ENCODE peak calls at places on chromosome 15, in nine cellular contexts. One of them, this sample, is unnamed.

GRCh38 chr15:35886765-35887164 is 340.8 kb upstream of the DPH6 start:
- DNase-seq in stimulated activated CD4-positive, alpha-beta T cell treated with anti-CD3 and anti-CD28 coated beads, Interleukin-15, amount 100 ng/mL, for 1 hour: no peak
- DNase-seq in CD8-positive, alpha-beta memory T cell: no peak
- DNase-seq in WTC11: no peak
- DNase-seq in NCI-H1092 treated with DMSO at 0.1 percent for 48 hours: no peak
- DNase-seq in pancreas: no peak
- DNase-seq in endothelial cell: no peak
- DNase-seq in stimulated activated effector memory CD8-positive, alpha-beta T cell treated with anti-CD3 and anti-CD28 coated beads, Interleukin-12 subunit alpha, Interleukin-12 subunit beta, amount 100 ng/mL, for 72 hours: no peak
- DNase-seq in IMR-90: peak
- DNase-seq in this sample: no peak

GRCh38 chr15:42002333-42002732 is 18.5 kb downstream of the PLA2G4E start:
- DNase-seq in NCI-H1092 treated with DMSO at 0.1 percent for 48 hours: no peak
- DNase-seq in pancreas: no peak
- DNase-seq in WTC11: no peak
- DNase-seq in endothelial cell: no peak
- DNase-seq in stimulated activated CD4-positive, alpha-beta T cell treated with anti-CD3 and anti-CD28 coated beads, Interleukin-15, amount 100 ng/mL, for 1 hour: no peak
- DNase-seq in IMR-90: no peak
- DNase-seq in CD8-positive, alpha-beta memory T cell: no peak
- DNase-seq in stimulated activated effector memory CD8-positive, alpha-beta T cell treated with anti-CD3 and anti-CD28 coated beads, Interleukin-12 subunit alpha, Interleukin-12 subunit beta, amount 100 ng/mL, for 72 hours: no peak
- DNase-seq in this sample: no peak

GRCh38 chr15:52417501-52417900 is 111.2 kb downstream of the MYO5A start:
- DNase-seq in WTC11: no peak
- DNase-seq in stimulated activated CD4-positive, alpha-beta T cell treated with anti-CD3 and anti-CD28 coated beads, Interleukin-15, amount 100 ng/mL, for 1 hour: no peak
- DNase-seq in endothelial cell: no peak
- DNase-seq in NCI-H1092 treated with DMSO at 0.1 percent for 48 hours: no peak
- DNase-seq in CD8-positive, alpha-beta memory T cell: no peak
- DNase-seq in pancreas: no peak
- DNase-seq in stimulated activated effector memory CD8-positive, alpha-beta T cell treated with anti-CD3 and anti-CD28 coated beads, Interleukin-12 subunit alpha, Interleukin-12 subunit beta, amount 100 ng/mL, for 72 hours: no peak
- DNase-seq in IMR-90: peak
- DNase-seq in this sample: no peak

GRCh38 chr15:90000175-90000923 is 775 bp upstream of the ZNF710 start:
- DNase-seq in stimulated activated effector memory CD8-positive, alpha-beta T cell treated with anti-CD3 and anti-CD28 coated beads, Interleukin-12 subunit alpha, Interleukin-12 subunit beta, amount 100 ng/mL, for 72 hours: no peak
- DNase-seq in CD8-positive, alpha-beta memory T cell: no peak
- DNase-seq in stimulated activated CD4-positive, alpha-beta T cell treated with anti-CD3 and anti-CD28 coated beads, Interleukin-15, amount 100 ng/mL, for 1 hour: no peak
- DNase-seq in NCI-H1092 treated with DMSO at 0.1 percent for 48 hours: peak
- DNase-seq in WTC11: peak
- DNase-seq in IMR-90: peak
- DNase-seq in endothelial cell: peak
- DNase-seq in pancreas: peak
- DNase-seq in this sample: no peak

GRCh38 chr15:51341366-51342248 is at the start of gene GLDN:
- DNase-seq in endothelial cell: peak
- DNase-seq in stimulated activated effector memory CD8-positive, alpha-beta T cell treated with anti-CD3 and anti-CD28 coated beads, Interleukin-12 subunit alpha, Interleukin-12 subunit beta, amount 100 ng/mL, for 72 hours: no peak
- DNase-seq in CD8-positive, alpha-beta memory T cell: no peak
- DNase-seq in WTC11: peak
- DNase-seq in stimulated activated CD4-positive, alpha-beta T cell treated with anti-CD3 and anti-CD28 coated beads, Interleukin-15, amount 100 ng/mL, for 1 hour: no peak
- DNase-seq in pancreas: no peak
- DNase-seq in IMR-90: peak
- DNase-seq in NCI-H1092 treated with DMSO at 0.1 percent for 48 hours: peak
- DNase-seq in this sample: no peak

GRCh38 chr15:36506733-36507356 is 72.6 kb upstream of the CDIN1 start:
- DNase-seq in endothelial cell: no peak
- DNase-seq in IMR-90: no peak
- DNase-seq in WTC11: no peak
- DNase-seq in pancreas: peak
- DNase-seq in stimulated activated CD4-positive, alpha-beta T cell treated with anti-CD3 and anti-CD28 coated beads, Interleukin-15, amount 100 ng/mL, for 1 hour: no peak
- DNase-seq in stimulated activated effector memory CD8-positive, alpha-beta T cell treated with anti-CD3 and anti-CD28 coated beads, Interleukin-12 subunit alpha, Interleukin-12 subunit beta, amount 100 ng/mL, for 72 hours: no peak
- DNase-seq in NCI-H1092 treated with DMSO at 0.1 percent for 48 hours: no peak
- DNase-seq in CD8-positive, alpha-beta memory T cell: no peak
- DNase-seq in this sample: no peak

GRCh38 chr15:93708721-93709120 is 522.6 kb upstream of the MCTP2 start:
- DNase-seq in endothelial cell: no peak
- DNase-seq in stimulated activated effector memory CD8-positive, alpha-beta T cell treated with anti-CD3 and anti-CD28 coated beads, Interleukin-12 subunit alpha, Interleukin-12 subunit beta, amount 100 ng/mL, for 72 hours: no peak
- DNase-seq in NCI-H1092 treated with DMSO at 0.1 percent for 48 hours: no peak
- DNase-seq in CD8-positive, alpha-beta memory T cell: no peak
- DNase-seq in pancreas: no peak
- DNase-seq in IMR-90: no peak
- DNase-seq in WTC11: no peak
- DNase-seq in stimulated activated CD4-positive, alpha-beta T cell treated with anti-CD3 and anti-CD28 coated beads, Interleukin-15, amount 100 ng/mL, for 1 hour: no peak
- DNase-seq in this sample: no peak

GRCh38 chr15:23594252-23594770 is 28.8 kb downstream of the MKRN3 start:
- DNase-seq in pancreas: no peak
- DNase-seq in IMR-90: no peak
- DNase-seq in CD8-positive, alpha-beta memory T cell: no peak
- DNase-seq in stimulated activated CD4-positive, alpha-beta T cell treated with anti-CD3 and anti-CD28 coated beads, Interleukin-15, amount 100 ng/mL, for 1 hour: no peak
- DNase-seq in endothelial cell: no peak
- DNase-seq in WTC11: no peak
- DNase-seq in NCI-H1092 treated with DMSO at 0.1 percent for 48 hours: no peak
- DNase-seq in stimulated activated effector memory CD8-positive, alpha-beta T cell treated with anti-CD3 and anti-CD28 coated beads, Interleukin-12 subunit alpha, Interleukin-12 subunit beta, amount 100 ng/mL, for 72 hours: no peak
- DNase-seq in this sample: no peak

GRCh38 chr15:94743668-94744067 is 512.3 kb downstream of the MCTP2 start:
- DNase-seq in CD8-positive, alpha-beta memory T cell: no peak
- DNase-seq in NCI-H1092 treated with DMSO at 0.1 percent for 48 hours: no peak
- DNase-seq in endothelial cell: no peak
- DNase-seq in WTC11: no peak
- DNase-seq in stimulated activated effector memory CD8-positive, alpha-beta T cell treated with anti-CD3 and anti-CD28 coated beads, Interleukin-12 subunit alpha, Interleukin-12 subunit beta, amount 100 ng/mL, for 72 hours: no peak
- DNase-seq in IMR-90: no peak
- DNase-seq in pancreas: no peak
- DNase-seq in stimulated activated CD4-positive, alpha-beta T cell treated with anti-CD3 and anti-CD28 coated beads, Interleukin-15, amount 100 ng/mL, for 1 hour: no peak
- DNase-seq in this sample: peak

GRCh38 chr15:42457445-42458442 is 33.2 kb downstream of the ZNF106 start:
- DNase-seq in endothelial cell: peak
- DNase-seq in stimulated activated CD4-positive, alpha-beta T cell treated with anti-CD3 and anti-CD28 coated beads, Interleukin-15, amount 100 ng/mL, for 1 hour: no peak
- DNase-seq in pancreas: peak
- DNase-seq in stimulated activated effector memory CD8-positive, alpha-beta T cell treated with anti-CD3 and anti-CD28 coated beads, Interleukin-12 subunit alpha, Interleukin-12 subunit beta, amount 100 ng/mL, for 72 hours: no peak
- DNase-seq in WTC11: peak
- DNase-seq in NCI-H1092 treated with DMSO at 0.1 percent for 48 hours: no peak
- DNase-seq in IMR-90: peak
- DNase-seq in CD8-positive, alpha-beta memory T cell: no peak
- DNase-seq in this sample: no peak

GRCh38 chr15:74120426-74120825 is 10.0 kb upstream of the ISLR2 start:
- DNase-seq in stimulated activated CD4-positive, alpha-beta T cell treated with anti-CD3 and anti-CD28 coated beads, Interleukin-15, amount 100 ng/mL, for 1 hour: no peak
- DNase-seq in CD8-positive, alpha-beta memory T cell: no peak
- DNase-seq in IMR-90: no peak
- DNase-seq in NCI-H1092 treated with DMSO at 0.1 percent for 48 hours: no peak
- DNase-seq in WTC11: no peak
- DNase-seq in pancreas: no peak
- DNase-seq in stimulated activated effector memory CD8-positive, alpha-beta T cell treated with anti-CD3 and anti-CD28 coated beads, Interleukin-12 subunit alpha, Interleukin-12 subunit beta, amount 100 ng/mL, for 72 hours: no peak
- DNase-seq in endothelial cell: no peak
- DNase-seq in this sample: no peak

GRCh38 chr15:99123706-99124451 is 19.0 kb downstream of the SYNM start:
- DNase-seq in NCI-H1092 treated with DMSO at 0.1 percent for 48 hours: no peak
- DNase-seq in stimulated activated effector memory CD8-positive, alpha-beta T cell treated with anti-CD3 and anti-CD28 coated beads, Interleukin-12 subunit alpha, Interleukin-12 subunit beta, amount 100 ng/mL, for 72 hours: no peak
- DNase-seq in CD8-positive, alpha-beta memory T cell: no peak
- DNase-seq in WTC11: no peak
- DNase-seq in endothelial cell: peak
- DNase-seq in stimulated activated CD4-positive, alpha-beta T cell treated with anti-CD3 and anti-CD28 coated beads, Interleukin-15, amount 100 ng/mL, for 1 hour: no peak
- DNase-seq in pancreas: peak
- DNase-seq in IMR-90: peak
- DNase-seq in this sample: peak

GRCh38 chr15:62307551-62307950 is 142.5 kb upstream of the C2CD4B start:
- DNase-seq in WTC11: no peak
- DNase-seq in IMR-90: peak
- DNase-seq in NCI-H1092 treated with DMSO at 0.1 percent for 48 hours: no peak
- DNase-seq in stimulated activated CD4-positive, alpha-beta T cell treated with anti-CD3 and anti-CD28 coated beads, Interleukin-15, amount 100 ng/mL, for 1 hour: no peak
- DNase-seq in CD8-positive, alpha-beta memory T cell: no peak
- DNase-seq in endothelial cell: no peak
- DNase-seq in stimulated activated effector memory CD8-positive, alpha-beta T cell treated with anti-CD3 and anti-CD28 coated beads, Interleukin-12 subunit alpha, Interleukin-12 subunit beta, amount 100 ng/mL, for 72 hours: no peak
- DNase-seq in pancreas: no peak
- DNase-seq in this sample: peak

GRCh38 chr15:43441316-43441715 is 51.6 kb downstream of the TP53BP1 start:
- DNase-seq in IMR-90: peak
- DNase-seq in endothelial cell: no peak
- DNase-seq in stimulated activated CD4-positive, alpha-beta T cell treated with anti-CD3 and anti-CD28 coated beads, Interleukin-15, amount 100 ng/mL, for 1 hour: no peak
- DNase-seq in CD8-positive, alpha-beta memory T cell: no peak
- DNase-seq in WTC11: no peak
- DNase-seq in pancreas: no peak
- DNase-seq in NCI-H1092 treated with DMSO at 0.1 percent for 48 hours: no peak
- DNase-seq in stimulated activated effector memory CD8-positive, alpha-beta T cell treated with anti-CD3 and anti-CD28 coated beads, Interleukin-12 subunit alpha, Interleukin-12 subunit beta, amount 100 ng/mL, for 72 hours: no peak
- DNase-seq in this sample: no peak

GRCh38 chr15:36645106-36645505 is 65.7 kb downstream of the CDIN1 start:
- DNase-seq in WTC11: no peak
- DNase-seq in pancreas: no peak
- DNase-seq in stimulated activated effector memory CD8-positive, alpha-beta T cell treated with anti-CD3 and anti-CD28 coated beads, Interleukin-12 subunit alpha, Interleukin-12 subunit beta, amount 100 ng/mL, for 72 hours: no peak
- DNase-seq in IMR-90: peak
- DNase-seq in endothelial cell: no peak
- DNase-seq in stimulated activated CD4-positive, alpha-beta T cell treated with anti-CD3 and anti-CD28 coated beads, Interleukin-15, amount 100 ng/mL, for 1 hour: no peak
- DNase-seq in CD8-positive, alpha-beta memory T cell: no peak
- DNase-seq in NCI-H1092 treated with DMSO at 0.1 percent for 48 hours: no peak
- DNase-seq in this sample: no peak

GRCh38 chr15:63006032-63006878 is 36.3 kb upstream of the TPM1 start:
- DNase-seq in endothelial cell: no peak
- DNase-seq in IMR-90: no peak
- DNase-seq in WTC11: no peak
- DNase-seq in CD8-positive, alpha-beta memory T cell: no peak
- DNase-seq in stimulated activated effector memory CD8-positive, alpha-beta T cell treated with anti-CD3 and anti-CD28 coated beads, Interleukin-12 subunit alpha, Interleukin-12 subunit beta, amount 100 ng/mL, for 72 hours: no peak
- DNase-seq in stimulated activated CD4-positive, alpha-beta T cell treated with anti-CD3 and anti-CD28 coated beads, Interleukin-15, amount 100 ng/mL, for 1 hour: no peak
- DNase-seq in NCI-H1092 treated with DMSO at 0.1 percent for 48 hours: no peak
- DNase-seq in pancreas: no peak
- DNase-seq in this sample: peak

GRCh38 chr15:89187301-89187700 is 34.1 kb downstream of the RLBP1 start:
- DNase-seq in NCI-H1092 treated with DMSO at 0.1 percent for 48 hours: no peak
- DNase-seq in pancreas: no peak
- DNase-seq in IMR-90: no peak
- DNase-seq in endothelial cell: no peak
- DNase-seq in WTC11: no peak
- DNase-seq in stimulated activated CD4-positive, alpha-beta T cell treated with anti-CD3 and anti-CD28 coated beads, Interleukin-15, amount 100 ng/mL, for 1 hour: no peak
- DNase-seq in CD8-positive, alpha-beta memory T cell: no peak
- DNase-seq in stimulated activated effector memory CD8-positive, alpha-beta T cell treated with anti-CD3 and anti-CD28 coated beads, Interleukin-12 subunit alpha, Interleukin-12 subunit beta, amount 100 ng/mL, for 72 hours: no peak
- DNase-seq in this sample: no peak

GRCh38 chr15:47750030-47750739 is 32.9 kb downstream of the SEMA6D start:
- DNase-seq in stimulated activated CD4-positive, alpha-beta T cell treated with anti-CD3 and anti-CD28 coated beads, Interleukin-15, amount 100 ng/mL, for 1 hour: no peak
- DNase-seq in CD8-positive, alpha-beta memory T cell: no peak
- DNase-seq in IMR-90: peak
- DNase-seq in pancreas: no peak
- DNase-seq in endothelial cell: no peak
- DNase-seq in NCI-H1092 treated with DMSO at 0.1 percent for 48 hours: no peak
- DNase-seq in stimulated activated effector memory CD8-positive, alpha-beta T cell treated with anti-CD3 and anti-CD28 coated beads, Interleukin-12 subunit alpha, Interleukin-12 subunit beta, amount 100 ng/mL, for 72 hours: no peak
- DNase-seq in WTC11: no peak
- DNase-seq in this sample: peak

GRCh38 chr15:85624241-85624855 is 170.4 kb downstream of the KLHL25 start:
- DNase-seq in stimulated activated CD4-positive, alpha-beta T cell treated with anti-CD3 and anti-CD28 coated beads, Interleukin-15, amount 100 ng/mL, for 1 hour: no peak
- DNase-seq in CD8-positive, alpha-beta memory T cell: no peak
- DNase-seq in pancreas: no peak
- DNase-seq in endothelial cell: no peak
- DNase-seq in WTC11: no peak
- DNase-seq in IMR-90: no peak
- DNase-seq in NCI-H1092 treated with DMSO at 0.1 percent for 48 hours: no peak
- DNase-seq in stimulated activated effector memory CD8-positive, alpha-beta T cell treated with anti-CD3 and anti-CD28 coated beads, Interleukin-12 subunit alpha, Interleukin-12 subunit beta, amount 100 ng/mL, for 72 hours: no peak
- DNase-seq in this sample: no peak

GRCh38 chr15:39430389-39430788 is 150.5 kb upstream of the THBS1 start:
- DNase-seq in WTC11: no peak
- DNase-seq in NCI-H1092 treated with DMSO at 0.1 percent for 48 hours: no peak
- DNase-seq in endothelial cell: no peak
- DNase-seq in pancreas: no peak
- DNase-seq in IMR-90: no peak
- DNase-seq in stimulated activated effector memory CD8-positive, alpha-beta T cell treated with anti-CD3 and anti-CD28 coated beads, Interleukin-12 subunit alpha, Interleukin-12 subunit beta, amount 100 ng/mL, for 72 hours: no peak
- DNase-seq in stimulated activated CD4-positive, alpha-beta T cell treated with anti-CD3 and anti-CD28 coated beads, Interleukin-15, amount 100 ng/mL, for 1 hour: no peak
- DNase-seq in CD8-positive, alpha-beta memory T cell: no peak
- DNase-seq in this sample: no peak

GRCh38 chr15:100183921-100184480 is 157.8 kb downstream of the ADAMTS17 start:
- DNase-seq in stimulated activated CD4-positive, alpha-beta T cell treated with anti-CD3 and anti-CD28 coated beads, Interleukin-15, amount 100 ng/mL, for 1 hour: no peak
- DNase-seq in pancreas: no peak
- DNase-seq in CD8-positive, alpha-beta memory T cell: no peak
- DNase-seq in WTC11: no peak
- DNase-seq in stimulated activated effector memory CD8-positive, alpha-beta T cell treated with anti-CD3 and anti-CD28 coated beads, Interleukin-12 subunit alpha, Interleukin-12 subunit beta, amount 100 ng/mL, for 72 hours: no peak
- DNase-seq in NCI-H1092 treated with DMSO at 0.1 percent for 48 hours: no peak
- DNase-seq in endothelial cell: no peak
- DNase-seq in IMR-90: no peak
- DNase-seq in this sample: no peak

GRCh38 chr15:27123808-27124207 is 152.8 kb downstream of the GABRG3 start:
- DNase-seq in IMR-90: no peak
- DNase-seq in stimulated activated CD4-positive, alpha-beta T cell treated with anti-CD3 and anti-CD28 coated beads, Interleukin-15, amount 100 ng/mL, for 1 hour: no peak
- DNase-seq in CD8-positive, alpha-beta memory T cell: no peak
- DNase-seq in WTC11: no peak
- DNase-seq in stimulated activated effector memory CD8-positive, alpha-beta T cell treated with anti-CD3 and anti-CD28 coated beads, Interleukin-12 subunit alpha, Interleukin-12 subunit beta, amount 100 ng/mL, for 72 hours: no peak
- DNase-seq in endothelial cell: no peak
- DNase-seq in NCI-H1092 treated with DMSO at 0.1 percent for 48 hours: no peak
- DNase-seq in pancreas: no peak
- DNase-seq in this sample: no peak

GRCh38 chr15:95307115-95307514 is 1023.4 kb upstream of the NR2F2 start:
- DNase-seq in pancreas: no peak
- DNase-seq in endothelial cell: no peak
- DNase-seq in stimulated activated effector memory CD8-positive, alpha-beta T cell treated with anti-CD3 and anti-CD28 coated beads, Interleukin-12 subunit alpha, Interleukin-12 subunit beta, amount 100 ng/mL, for 72 hours: no peak
- DNase-seq in stimulated activated CD4-positive, alpha-beta T cell treated with anti-CD3 and anti-CD28 coated beads, Interleukin-15, amount 100 ng/mL, for 1 hour: no peak
- DNase-seq in CD8-positive, alpha-beta memory T cell: no peak
- DNase-seq in NCI-H1092 treated with DMSO at 0.1 percent for 48 hours: no peak
- DNase-seq in WTC11: no peak
- DNase-seq in IMR-90: no peak
- DNase-seq in this sample: no peak

GRCh38 chr15:76059320-76060097 is at the start of gene TMEM266:
- DNase-seq in endothelial cell: peak
- DNase-seq in pancreas: peak
- DNase-seq in IMR-90: peak
- DNase-seq in CD8-positive, alpha-beta memory T cell: no peak
- DNase-seq in WTC11: peak
- DNase-seq in stimulated activated CD4-positive, alpha-beta T cell treated with anti-CD3 and anti-CD28 coated beads, Interleukin-15, amount 100 ng/mL, for 1 hour: no peak
- DNase-seq in NCI-H1092 treated with DMSO at 0.1 percent for 48 hours: peak
- DNase-seq in stimulated activated effector memory CD8-positive, alpha-beta T cell treated with anti-CD3 and anti-CD28 coated beads, Interleukin-12 subunit alpha, Interleukin-12 subunit beta, amount 100 ng/mL, for 72 hours: peak
- DNase-seq in this sample: no peak

GRCh38 chr15:57881361-57881760 is 174.8 kb downstream of the POLR2M start:
- DNase-seq in pancreas: no peak
- DNase-seq in WTC11: no peak
- DNase-seq in NCI-H1092 treated with DMSO at 0.1 percent for 48 hours: no peak
- DNase-seq in IMR-90: no peak
- DNase-seq in CD8-positive, alpha-beta memory T cell: no peak
- DNase-seq in stimulated activated effector memory CD8-positive, alpha-beta T cell treated with anti-CD3 and anti-CD28 coated beads, Interleukin-12 subunit alpha, Interleukin-12 subunit beta, amount 100 ng/mL, for 72 hours: no peak
- DNase-seq in stimulated activated CD4-positive, alpha-beta T cell treated with anti-CD3 and anti-CD28 coated beads, Interleukin-15, amount 100 ng/mL, for 1 hour: no peak
- DNase-seq in endothelial cell: no peak
- DNase-seq in this sample: no peak

GRCh38 chr15:92925409-92925808 is 25.3 kb downstream of the CHD2 start:
- DNase-seq in WTC11: no peak
- DNase-seq in CD8-positive, alpha-beta memory T cell: no peak
- DNase-seq in pancreas: no peak
- DNase-seq in stimulated activated CD4-positive, alpha-beta T cell treated with anti-CD3 and anti-CD28 coated beads, Interleukin-15, amount 100 ng/mL, for 1 hour: no peak
- DNase-seq in endothelial cell: no peak
- DNase-seq in stimulated activated effector memory CD8-positive, alpha-beta T cell treated with anti-CD3 and anti-CD28 coated beads, Interleukin-12 subunit alpha, Interleukin-12 subunit beta, amount 100 ng/mL, for 72 hours: no peak
- DNase-seq in NCI-H1092 treated with DMSO at 0.1 percent for 48 hours: no peak
- DNase-seq in IMR-90: no peak
- DNase-seq in this sample: no peak

GRCh38 chr15:25504307-25504706 is 65.5 kb upstream of the UBE3A start:
- DNase-seq in NCI-H1092 treated with DMSO at 0.1 percent for 48 hours: no peak
- DNase-seq in stimulated activated effector memory CD8-positive, alpha-beta T cell treated with anti-CD3 and anti-CD28 coated beads, Interleukin-12 subunit alpha, Interleukin-12 subunit beta, amount 100 ng/mL, for 72 hours: no peak
- DNase-seq in WTC11: no peak
- DNase-seq in CD8-positive, alpha-beta memory T cell: no peak
- DNase-seq in IMR-90: peak
- DNase-seq in endothelial cell: no peak
- DNase-seq in pancreas: no peak
- DNase-seq in stimulated activated CD4-positive, alpha-beta T cell treated with anti-CD3 and anti-CD28 coated beads, Interleukin-15, amount 100 ng/mL, for 1 hour: no peak
- DNase-seq in this sample: no peak

GRCh38 chr15:66679657-66680108 is 22.4 kb upstream of the SMAD6 start:
- DNase-seq in CD8-positive, alpha-beta memory T cell: no peak
- DNase-seq in IMR-90: peak
- DNase-seq in pancreas: no peak
- DNase-seq in NCI-H1092 treated with DMSO at 0.1 percent for 48 hours: no peak
- DNase-seq in WTC11: peak
- DNase-seq in stimulated activated effector memory CD8-positive, alpha-beta T cell treated with anti-CD3 and anti-CD28 coated beads, Interleukin-12 subunit alpha, Interleukin-12 subunit beta, amount 100 ng/mL, for 72 hours: no peak
- DNase-seq in stimulated activated CD4-positive, alpha-beta T cell treated with anti-CD3 and anti-CD28 coated beads, Interleukin-15, amount 100 ng/mL, for 1 hour: no peak
- DNase-seq in endothelial cell: no peak
- DNase-seq in this sample: no peak

GRCh38 chr15:85518979-85519761 is 138.8 kb downstream of the AKAP13 start:
- DNase-seq in stimulated activated effector memory CD8-positive, alpha-beta T cell treated with anti-CD3 and anti-CD28 coated beads, Interleukin-12 subunit alpha, Interleukin-12 subunit beta, amount 100 ng/mL, for 72 hours: no peak
- DNase-seq in endothelial cell: no peak
- DNase-seq in NCI-H1092 treated with DMSO at 0.1 percent for 48 hours: no peak
- DNase-seq in pancreas: no peak
- DNase-seq in CD8-positive, alpha-beta memory T cell: no peak
- DNase-seq in WTC11: no peak
- DNase-seq in IMR-90: peak
- DNase-seq in stimulated activated CD4-positive, alpha-beta T cell treated with anti-CD3 and anti-CD28 coated beads, Interleukin-15, amount 100 ng/mL, for 1 hour: no peak
- DNase-seq in this sample: no peak

GRCh38 chr15:68312701-68313204 is 35.2 kb downstream of the FEM1B start:
- DNase-seq in NCI-H1092 treated with DMSO at 0.1 percent for 48 hours: no peak
- DNase-seq in IMR-90: peak
- DNase-seq in stimulated activated effector memory CD8-positive, alpha-beta T cell treated with anti-CD3 and anti-CD28 coated beads, Interleukin-12 subunit alpha, Interleukin-12 subunit beta, amount 100 ng/mL, for 72 hours: no peak
- DNase-seq in endothelial cell: no peak
- DNase-seq in stimulated activated CD4-positive, alpha-beta T cell treated with anti-CD3 and anti-CD28 coated beads, Interleukin-15, amount 100 ng/mL, for 1 hour: no peak
- DNase-seq in WTC11: no peak
- DNase-seq in pancreas: no peak
- DNase-seq in CD8-positive, alpha-beta memory T cell: no peak
- DNase-seq in this sample: peak

GRCh38 chr15:93150910-93151309 is 61.9 kb upstream of the RGMA start:
- DNase-seq in endothelial cell: no peak
- DNase-seq in CD8-positive, alpha-beta memory T cell: no peak
- DNase-seq in pancreas: no peak
- DNase-seq in stimulated activated CD4-positive, alpha-beta T cell treated with anti-CD3 and anti-CD28 coated beads, Interleukin-15, amount 100 ng/mL, for 1 hour: no peak
- DNase-seq in IMR-90: no peak
- DNase-seq in stimulated activated effector memory CD8-positive, alpha-beta T cell treated with anti-CD3 and anti-CD28 coated beads, Interleukin-12 subunit alpha, Interleukin-12 subunit beta, amount 100 ng/mL, for 72 hours: no peak
- DNase-seq in WTC11: no peak
- DNase-seq in NCI-H1092 treated with DMSO at 0.1 percent for 48 hours: no peak
- DNase-seq in this sample: no peak